ENCODE peak calls at places on chromosomes 7 and 10, in seven cellular contexts. One of them, this sample, is unnamed.

GRCh38 chr7:103132995-103133688 is 15.8 kb downstream of the NAPEPLD start:
- DNase-seq in epithelial cell of esophagus: no peak
- DNase-seq in fibroblast of the aortic adventitia: no peak
- DNase-seq in left ventricle myocardium inferior: no peak
- DNase-seq in lower lobe of right lung: no peak
- DNase-seq in AG04450: no peak
- DNase-seq in neural crest cell: no peak
- DNase-seq in this sample: no peak

GRCh38 chr7:2452074-2452507 is 24.1 kb downstream of the GRIFIN start:
- DNase-seq in epithelial cell of esophagus: no peak
- DNase-seq in fibroblast of the aortic adventitia: no peak
- DNase-seq in AG04450: no peak
- DNase-seq in lower lobe of right lung: no peak
- DNase-seq in neural crest cell: no peak
- DNase-seq in left ventricle myocardium inferior: no peak
- DNase-seq in this sample: no peak

GRCh38 chr7:128166603-128167315 is 74.3 kb upstream of the LEP start:
- DNase-seq in epithelial cell of esophagus: peak
- DNase-seq in left ventricle myocardium inferior: no peak
- DNase-seq in neural crest cell: no peak
- DNase-seq in lower lobe of right lung: no peak
- DNase-seq in AG04450: no peak
- DNase-seq in fibroblast of the aortic adventitia: no peak
- DNase-seq in this sample: no peak

GRCh38 chr10:133520193-133520738 is 6.9 kb upstream of the CYP2E1 start:
- DNase-seq in neural crest cell: no peak
- DNase-seq in left ventricle myocardium inferior: peak
- DNase-seq in fibroblast of the aortic adventitia: peak
- DNase-seq in lower lobe of right lung: peak
- DNase-seq in epithelial cell of esophagus: peak
- DNase-seq in AG04450: no peak
- DNase-seq in this sample: peak

GRCh38 chr10:58358947-58359346 is 24.1 kb downstream of the UBE2D1 start:
- DNase-seq in epithelial cell of esophagus: no peak
- DNase-seq in AG04450: no peak
- DNase-seq in lower lobe of right lung: no peak
- DNase-seq in neural crest cell: no peak
- DNase-seq in fibroblast of the aortic adventitia: no peak
- DNase-seq in left ventricle myocardium inferior: no peak
- DNase-seq in this sample: no peak

GRCh38 chr10:94439275-94439861 is 37.0 kb downstream of the TBC1D12 start:
- DNase-seq in left ventricle myocardium inferior: no peak
- DNase-seq in epithelial cell of esophagus: peak
- DNase-seq in AG04450: no peak
- DNase-seq in fibroblast of the aortic adventitia: peak
- DNase-seq in neural crest cell: no peak
- DNase-seq in lower lobe of right lung: no peak
- DNase-seq in this sample: peak

GRCh38 chr10:49324711-49325110 is 25.7 kb downstream of the C10orf71 start:
- DNase-seq in lower lobe of right lung: no peak
- DNase-seq in fibroblast of the aortic adventitia: no peak
- DNase-seq in left ventricle myocardium inferior: no peak
- DNase-seq in epithelial cell of esophagus: no peak
- DNase-seq in neural crest cell: no peak
- DNase-seq in AG04450: no peak
- DNase-seq in this sample: no peak

GRCh38 chr7:44097064-44097932 is 6.8 kb upstream of the AEBP1 start:
- DNase-seq in AG04450: no peak
- DNase-seq in fibroblast of the aortic adventitia: no peak
- DNase-seq in epithelial cell of esophagus: no peak
- DNase-seq in lower lobe of right lung: no peak
- DNase-seq in left ventricle myocardium inferior: no peak
- DNase-seq in neural crest cell: no peak
- DNase-seq in this sample: no peak

GRCh38 chr7:43721193-43721806 is 8.0 kb downstream of the COA1 start:
- DNase-seq in lower lobe of right lung: no peak
- DNase-seq in left ventricle myocardium inferior: no peak
- DNase-seq in AG04450: no peak
- DNase-seq in neural crest cell: no peak
- DNase-seq in epithelial cell of esophagus: peak
- DNase-seq in fibroblast of the aortic adventitia: peak
- DNase-seq in this sample: peak

GRCh38 chr7:91050677-91051076 is 213.6 kb upstream of the FZD1 start:
- DNase-seq in AG04450: no peak
- DNase-seq in lower lobe of right lung: no peak
- DNase-seq in epithelial cell of esophagus: no peak
- DNase-seq in neural crest cell: no peak
- DNase-seq in left ventricle myocardium inferior: no peak
- DNase-seq in fibroblast of the aortic adventitia: peak
- DNase-seq in this sample: peak

GRCh38 chr10:36256905-36257304 is 614.8 kb upstream of the FZD8 start:
- DNase-seq in neural crest cell: no peak
- DNase-seq in left ventricle myocardium inferior: no peak
- DNase-seq in epithelial cell of esophagus: no peak
- DNase-seq in lower lobe of right lung: no peak
- DNase-seq in AG04450: no peak
- DNase-seq in fibroblast of the aortic adventitia: peak
- DNase-seq in this sample: peak

GRCh38 chr7:66078067-66078466 is 2.4 kb downstream of the ASL start:
- DNase-seq in AG04450: no peak
- DNase-seq in neural crest cell: no peak
- DNase-seq in epithelial cell of esophagus: no peak
- DNase-seq in fibroblast of the aortic adventitia: no peak
- DNase-seq in left ventricle myocardium inferior: no peak
- DNase-seq in lower lobe of right lung: no peak
- DNase-seq in this sample: no peak

GRCh38 chr7:141563956-141564623 is 12.9 kb downstream of the AGK start:
- DNase-seq in AG04450: no peak
- DNase-seq in neural crest cell: no peak
- DNase-seq in lower lobe of right lung: no peak
- DNase-seq in left ventricle myocardium inferior: no peak
- DNase-seq in epithelial cell of esophagus: peak
- DNase-seq in fibroblast of the aortic adventitia: no peak
- DNase-seq in this sample: no peak

GRCh38 chr10:79407397-79407796 is 38.0 kb downstream of the ZCCHC24 start:
- DNase-seq in fibroblast of the aortic adventitia: no peak
- DNase-seq in neural crest cell: no peak
- DNase-seq in AG04450: no peak
- DNase-seq in lower lobe of right lung: peak
- DNase-seq in epithelial cell of esophagus: no peak
- DNase-seq in left ventricle myocardium inferior: no peak
- DNase-seq in this sample: no peak

GRCh38 chr7:44145419-44145968 is 4.4 kb upstream of the MYL7 start:
- DNase-seq in fibroblast of the aortic adventitia: no peak
- DNase-seq in epithelial cell of esophagus: peak
- DNase-seq in AG04450: no peak
- DNase-seq in neural crest cell: no peak
- DNase-seq in lower lobe of right lung: no peak
- DNase-seq in left ventricle myocardium inferior: no peak
- DNase-seq in this sample: no peak

GRCh38 chr7:29435167-29435566 is 128.5 kb upstream of the PRR15 start:
- DNase-seq in left ventricle myocardium inferior: no peak
- DNase-seq in epithelial cell of esophagus: no peak
- DNase-seq in lower lobe of right lung: no peak
- DNase-seq in fibroblast of the aortic adventitia: no peak
- DNase-seq in AG04450: no peak
- DNase-seq in neural crest cell: no peak
- DNase-seq in this sample: no peak

GRCh38 chr10:131574363-131574706 is 262.8 kb upstream of the TCERG1L start:
- DNase-seq in AG04450: no peak
- DNase-seq in lower lobe of right lung: no peak
- DNase-seq in fibroblast of the aortic adventitia: no peak
- DNase-seq in left ventricle myocardium inferior: no peak
- DNase-seq in neural crest cell: no peak
- DNase-seq in epithelial cell of esophagus: no peak
- DNase-seq in this sample: no peak

GRCh38 chr7:51186531-51186930 is 130.1 kb downstream of the COBL start:
- DNase-seq in left ventricle myocardium inferior: peak
- DNase-seq in AG04450: no peak
- DNase-seq in epithelial cell of esophagus: peak
- DNase-seq in fibroblast of the aortic adventitia: no peak
- DNase-seq in neural crest cell: no peak
- DNase-seq in lower lobe of right lung: no peak
- DNase-seq in this sample: no peak

GRCh38 chr10:74822583-74823089 is 3.8 kb upstream of the KAT6B start:
- DNase-seq in left ventricle myocardium inferior: no peak
- DNase-seq in lower lobe of right lung: no peak
- DNase-seq in neural crest cell: no peak
- DNase-seq in epithelial cell of esophagus: peak
- DNase-seq in fibroblast of the aortic adventitia: peak
- DNase-seq in AG04450: no peak
- DNase-seq in this sample: peak

GRCh38 chr7:26534649-26535482 is 243.2 kb downstream of the SNX10 start:
- DNase-seq in epithelial cell of esophagus: no peak
- DNase-seq in AG04450: no peak
- DNase-seq in neural crest cell: no peak
- DNase-seq in fibroblast of the aortic adventitia: no peak
- DNase-seq in left ventricle myocardium inferior: no peak
- DNase-seq in lower lobe of right lung: no peak
- DNase-seq in this sample: no peak

GRCh38 chr7:93432130-93432529 is 142.4 kb downstream of the CALCR start:
- DNase-seq in lower lobe of right lung: no peak
- DNase-seq in neural crest cell: no peak
- DNase-seq in left ventricle myocardium inferior: no peak
- DNase-seq in AG04450: no peak
- DNase-seq in epithelial cell of esophagus: no peak
- DNase-seq in fibroblast of the aortic adventitia: no peak
- DNase-seq in this sample: no peak

GRCh38 chr7:130131964-130132875 is 61.9 kb downstream of the KLHDC10 start:
- DNase-seq in left ventricle myocardium inferior: no peak
- DNase-seq in fibroblast of the aortic adventitia: no peak
- DNase-seq in epithelial cell of esophagus: no peak
- DNase-seq in AG04450: no peak
- DNase-seq in neural crest cell: no peak
- DNase-seq in lower lobe of right lung: no peak
- DNase-seq in this sample: no peak

GRCh38 chr10:114412907-114413386 is 8.6 kb upstream of the AFAP1L2 start:
- DNase-seq in lower lobe of right lung: no peak
- DNase-seq in epithelial cell of esophagus: peak
- DNase-seq in neural crest cell: no peak
- DNase-seq in left ventricle myocardium inferior: peak
- DNase-seq in fibroblast of the aortic adventitia: peak
- DNase-seq in AG04450: no peak
- DNase-seq in this sample: peak

GRCh38 chr7:139623518-139623917 is 100.0 kb downstream of the CLEC2L start:
- DNase-seq in epithelial cell of esophagus: no peak
- DNase-seq in lower lobe of right lung: no peak
- DNase-seq in neural crest cell: no peak
- DNase-seq in fibroblast of the aortic adventitia: no peak
- DNase-seq in AG04450: no peak
- DNase-seq in left ventricle myocardium inferior: no peak
- DNase-seq in this sample: peak

GRCh38 chr7:139631520-139632031 is 108.1 kb downstream of the CLEC2L start:
- DNase-seq in left ventricle myocardium inferior: no peak
- DNase-seq in neural crest cell: no peak
- DNase-seq in lower lobe of right lung: no peak
- DNase-seq in fibroblast of the aortic adventitia: no peak
- DNase-seq in AG04450: no peak
- DNase-seq in epithelial cell of esophagus: no peak
- DNase-seq in this sample: no peak

GRCh38 chr7:139629392-139630082 is 106.1 kb downstream of the CLEC2L start:
- DNase-seq in lower lobe of right lung: no peak
- DNase-seq in epithelial cell of esophagus: no peak
- DNase-seq in fibroblast of the aortic adventitia: no peak
- DNase-seq in AG04450: no peak
- DNase-seq in left ventricle myocardium inferior: no peak
- DNase-seq in neural crest cell: no peak
- DNase-seq in this sample: no peak

GRCh38 chr7:139630643-139631519 is 107.4 kb downstream of the CLEC2L start:
- DNase-seq in neural crest cell: no peak
- DNase-seq in epithelial cell of esophagus: no peak
- DNase-seq in fibroblast of the aortic adventitia: no peak
- DNase-seq in AG04450: no peak
- DNase-seq in lower lobe of right lung: no peak
- DNase-seq in left ventricle myocardium inferior: no peak
- DNase-seq in this sample: no peak

GRCh38 chr7:139626817-139627216 is 103.3 kb downstream of the CLEC2L start:
- DNase-seq in left ventricle myocardium inferior: no peak
- DNase-seq in epithelial cell of esophagus: no peak
- DNase-seq in neural crest cell: no peak
- DNase-seq in lower lobe of right lung: no peak
- DNase-seq in fibroblast of the aortic adventitia: no peak
- DNase-seq in AG04450: no peak
- DNase-seq in this sample: no peak
- TF ChIP-seq CTCF in left ventricle myocardium inferior: no peak
- TF ChIP-seq CTCF in epithelial cell of esophagus: no peak
- TF ChIP-seq CTCF in neural crest cell: no peak
- TF ChIP-seq CTCF in lower lobe of right lung: no peak
- TF ChIP-seq CTCF in fibroblast of the aortic adventitia: no peak
- TF ChIP-seq CTCF in AG04450: no peak
- TF ChIP-seq CTCF in this sample: no peak

DNA sequence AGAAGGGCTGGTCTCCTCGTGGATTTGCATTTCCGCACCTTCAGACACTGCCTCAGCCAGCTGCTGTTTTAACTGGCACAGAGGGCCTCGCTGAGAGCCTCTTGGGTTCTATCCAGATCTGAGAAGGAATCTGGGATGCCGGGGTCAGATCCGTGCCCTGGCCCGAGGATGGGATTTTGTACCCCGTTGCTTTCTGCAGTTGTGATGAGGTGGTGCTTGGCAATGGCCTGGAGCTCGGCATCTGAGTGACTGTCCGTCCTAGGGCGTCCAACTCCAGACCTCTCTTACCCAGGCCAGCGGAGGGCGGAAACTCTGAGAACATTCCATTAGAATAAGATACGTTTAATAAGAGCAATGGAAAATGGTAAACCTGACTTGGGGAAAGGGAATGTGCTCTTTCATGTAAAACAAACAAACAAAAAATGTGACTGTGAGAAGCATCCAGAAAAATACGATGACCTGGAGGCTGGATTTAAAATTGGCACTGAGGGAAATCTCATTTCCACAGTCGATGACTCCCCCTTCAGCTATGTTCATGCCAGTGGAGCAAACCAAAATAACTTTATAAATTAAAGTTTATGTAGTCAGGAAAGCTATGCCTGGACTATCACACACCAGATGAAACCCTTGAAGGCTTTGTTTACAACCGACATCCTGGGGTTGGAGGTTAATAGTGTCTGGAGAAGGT is 39.6 kb downstream of the GRK5 start:
- DNase-seq in neural crest cell: no peak
- DNase-seq in AG04450: peak
- DNase-seq in left ventricle myocardium inferior: no peak
- DNase-seq in epithelial cell of esophagus: peak
- DNase-seq in fibroblast of the aortic adventitia: peak
- DNase-seq in lower lobe of right lung: peak
- DNase-seq in this sample: peak
- TF ChIP-seq CTCF in neural crest cell: no peak
- TF ChIP-seq CTCF in AG04450: no peak
- TF ChIP-seq CTCF in left ventricle myocardium inferior: no peak
- TF ChIP-seq CTCF in epithelial cell of esophagus: no peak
- TF ChIP-seq CTCF in fibroblast of the aortic adventitia: no peak
- TF ChIP-seq CTCF in lower lobe of right lung: no peak
- TF ChIP-seq CTCF in this sample: no peak

GRCh38 chr10:6786579-6787031 is 206.5 kb upstream of the PRKCQ start:
- DNase-seq in left ventricle myocardium inferior: no peak
- DNase-seq in lower lobe of right lung: no peak
- DNase-seq in epithelial cell of esophagus: peak
- DNase-seq in fibroblast of the aortic adventitia: peak
- DNase-seq in AG04450: peak
- DNase-seq in neural crest cell: peak
- DNase-seq in this sample: peak
- TF ChIP-seq CTCF in left ventricle myocardium inferior: peak
- TF ChIP-seq CTCF in lower lobe of right lung: peak
- TF ChIP-seq CTCF in epithelial cell of esophagus: peak
- TF ChIP-seq CTCF in fibroblast of the aortic adventitia: peak
- TF ChIP-seq CTCF in AG04450: peak
- TF ChIP-seq CTCF in neural crest cell: peak
- TF ChIP-seq CTCF in this sample: peak

GRCh38 chr10:470339-471003 is 219.0 kb downstream of the DIP2C start:
- DNase-seq in lower lobe of right lung: no peak
- DNase-seq in AG04450: no peak
- DNase-seq in epithelial cell of esophagus: no peak
- DNase-seq in fibroblast of the aortic adventitia: no peak
- DNase-seq in left ventricle myocardium inferior: no peak
- DNase-seq in neural crest cell: no peak
- DNase-seq in this sample: no peak
- TF ChIP-seq CTCF in lower lobe of right lung: no peak
- TF ChIP-seq CTCF in AG04450: no peak
- TF ChIP-seq CTCF in epithelial cell of esophagus: no peak
- TF ChIP-seq CTCF in fibroblast of the aortic adventitia: no peak
- TF ChIP-seq CTCF in left ventricle myocardium inferior: no peak
- TF ChIP-seq CTCF in neural crest cell: no peak
- TF ChIP-seq CTCF in this sample: no peak